ENCODE peak calls at places on chromosomes 3 and 15, in five cellular contexts. O is ovary, S is sigmoid colon, M is esophagus muscularis mucosa, G is IMR-90. B is an unnamed sample.

GRCh38 chr3:129312021-129312639 is 33.5 kb downstream of the HMCES start:
- DNase-seq in O (no peak), S (no peak), M (no peak), G (peak; percentile 55), B (no peak)

GRCh38 chr3:195247863-195248189 is 23.1 kb downstream of the XXYLT1 start:
- DNase-seq in O (peak; percentile 6), S (no peak), M (no peak), G (no peak), B (no peak)

GRCh38 chr15:71577071-71577470 is 233.3 kb upstream of the NR2E3 start:
- DNase-seq in O (no peak), S (no peak), M (no peak), G (peak; percentile 44), B (no peak)

GRCh38 chr3:32557640-32558352 is 12.9 kb downstream of the DYNC1LI1 start:
- DNase-seq in O (no peak), S (no peak), M (no peak), G (no peak), B (no peak)

GRCh38 chr3:177182352-177182751 is 14.9 kb downstream of the TBL1XR1 start:
- DNase-seq in O (no peak), S (no peak), M (peak; percentile 2), G (peak; percentile 51), B (no peak)

GRCh38 chr3:79846148-79846933 is 78.5 kb upstream of the ROBO1 start:
- DNase-seq in O (no peak), S (no peak), M (no peak), G (no peak), B (peak; percentile 1)

GRCh38 chr3:16064660-16065414 is 109.6 kb upstream of the GALNT15 start:
- DNase-seq in O (peak; percentile 72), S (peak; percentile 92), M (peak; percentile 95), G (peak; percentile 97), B (no peak)

GRCh38 chr3:185733980-185734724 is 90.7 kb downstream of the IGF2BP2 start:
- DNase-seq in O (no peak), S (no peak), M (no peak), G (peak; percentile 89), B (peak; percentile 49)

GRCh38 chr15:89714775-89715174 is 24.2 kb downstream of the WDR93 start:
- DNase-seq in O (no peak), S (no peak), M (no peak), G (no peak), B (no peak)

GRCh38 chr3:157999246-157999645 is 107.0 kb downstream of the SHOX2 start:
- DNase-seq in O (no peak), S (no peak), M (no peak), G (no peak), B (no peak)

GRCh38 chr15:45429974-45430792 is 51.8 kb upstream of the GATM start:
- DNase-seq in O (peak; percentile 59), S (peak; percentile 81), M (peak; percentile 92), G (peak; percentile 46), B (no peak)

GRCh38 chr3:105785790-105786189 is 83.0 kb downstream of the CBLB start:
- DNase-seq in O (no peak), S (no peak), M (no peak), G (no peak), B (no peak)

GRCh38 chr3:102165367-102165766 is 269.4 kb upstream of the ZPLD1 start:
- DNase-seq in O (no peak), S (no peak), M (no peak), G (peak; percentile 63), B (peak; percentile 10)

GRCh38 chr3:36362973-36363372 is 17.3 kb upstream of the STAC start:
- DNase-seq in O (no peak), S (no peak), M (no peak), G (peak; percentile 0), B (peak; percentile 35)

GRCh38 chr3:184378650-184379374 is 805 bp upstream of the THPO start:
- DNase-seq in O (no peak), S (peak; percentile 70), M (no peak), G (no peak), B (no peak)

GRCh38 chr3:16993227-16993626 is 108.5 kb downstream of the PLCL2 start:
- DNase-seq in O (no peak), S (no peak), M (no peak), G (peak; percentile 52), B (no peak)

GRCh38 chr3:142844339-142844977 is 44.4 kb downstream of the PCOLCE2 start:
- DNase-seq in O (no peak), S (no peak), M (no peak), G (peak; percentile 38), B (no peak)

GRCh38 chr3:190155752-190156151 is 35.1 kb upstream of the P3H2 start:
- DNase-seq in O (no peak), S (no peak), M (no peak), G (no peak), B (no peak)

GRCh38 chr3:10344147-10344943 is 23.4 kb upstream of the SEC13 start:
- DNase-seq in O (peak; percentile 42), S (no peak), M (no peak), G (peak; percentile 54), B (no peak)

GRCh38 chr3:72634128-72634527 is 214.1 kb downstream of the SHQ1 start:
- DNase-seq in O (no peak), S (no peak), M (no peak), G (no peak), B (no peak)

GRCh38 chr3:20563236-20563635 is 377.2 kb upstream of the SGO1 start:
- DNase-seq in O (no peak), S (no peak), M (no peak), G (no peak), B (no peak)

GRCh38 chr3:41102053-41102556 is 97.2 kb upstream of the CTNNB1 start:
- DNase-seq in O (no peak), S (no peak), M (no peak), G (no peak), B (no peak)

GRCh38 chr3:136624894-136625815 is 127.0 kb downstream of the STAG1 start:
- DNase-seq in O (no peak), S (no peak), M (no peak), G (no peak), B (no peak)

GRCh38 chr3:149299938-149300791 is 33.3 kb downstream of the TM4SF18 start:
- DNase-seq in O (no peak), S (no peak), M (peak; percentile 78), G (peak; percentile 97), B (peak; percentile 26)

GRCh38 chr3:178500631-178501030 is 35.6 kb upstream of the KCNMB2 start:
- DNase-seq in O (no peak), S (no peak), M (no peak), G (no peak), B (no peak)

GRCh38 chr15:68654786-68655560 is 76.2 kb downstream of the CORO2B start:
- DNase-seq in O (peak; percentile 10), S (peak; percentile 34), M (no peak), G (no peak), B (no peak)

GRCh38 chr15:68289621-68290352 is 12.2 kb downstream of the FEM1B start:
- DNase-seq in O (no peak), S (no peak), M (no peak), G (no peak), B (no peak)

GRCh38 chr15:79431636-79432344 is at the start of gene MINAR1:
- DNase-seq in O (peak; percentile 24), S (no peak), M (peak; percentile 55), G (peak; percentile 56), B (peak; percentile 23)

GRCh38 chr3:119579366-119580147 is at the start of gene ADPRH:
- DNase-seq in O (peak; percentile 82), S (peak; percentile 85), M (peak; percentile 93), G (peak; percentile 17), B (peak; percentile 24)
- TF ChIP-seq POLR2A in O (no peak), S (no peak), M (no peak), G (no peak), B (no peak)

DNA sequence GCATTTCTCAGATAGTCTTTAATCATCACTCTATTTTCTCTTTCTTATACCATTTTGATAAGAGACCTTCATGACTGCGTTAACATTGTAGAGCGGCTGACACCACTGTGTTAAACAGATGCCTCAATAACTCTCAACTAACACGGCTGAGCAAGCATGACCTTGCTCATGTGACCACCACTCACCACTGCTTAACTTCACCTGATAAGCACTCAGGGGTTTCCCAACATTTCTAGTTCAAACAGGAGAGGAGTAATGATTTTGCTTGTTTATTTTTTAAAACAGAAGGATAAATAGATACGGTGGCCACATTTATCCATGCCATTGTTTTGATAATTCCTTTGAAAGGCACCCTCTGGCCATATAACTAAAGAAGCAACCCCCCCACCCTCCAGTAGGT is 37.7 kb upstream of the TMEM45A start:
- DNase-seq in O (no peak), S (no peak), M (peak; percentile 45), G (no peak), B (no peak)
- TF ChIP-seq POLR2A in O (no peak), S (no peak), M (no peak), G (no peak), B (no peak)

GRCh38 chr3:146275476-146275875 is 24.6 kb upstream of the PLSCR4 start:
- DNase-seq in O (no peak), S (no peak), M (no peak), G (no peak), B (no peak)

GRCh38 chr3:146277953-146278631 is 27.2 kb upstream of the PLSCR4 start:
- DNase-seq in O (no peak), S (no peak), M (no peak), G (peak; percentile 94), B (no peak)

GRCh38 chr3:146271180-146271579 is 20.3 kb upstream of the PLSCR4 start:
- DNase-seq in O (no peak), S (no peak), M (no peak), G (no peak), B (no peak)

GRCh38 chr3:146273721-146274407 is 23.0 kb upstream of the PLSCR4 start:
- DNase-seq in O (no peak), S (no peak), M (no peak), G (no peak), B (no peak)

DNA sequence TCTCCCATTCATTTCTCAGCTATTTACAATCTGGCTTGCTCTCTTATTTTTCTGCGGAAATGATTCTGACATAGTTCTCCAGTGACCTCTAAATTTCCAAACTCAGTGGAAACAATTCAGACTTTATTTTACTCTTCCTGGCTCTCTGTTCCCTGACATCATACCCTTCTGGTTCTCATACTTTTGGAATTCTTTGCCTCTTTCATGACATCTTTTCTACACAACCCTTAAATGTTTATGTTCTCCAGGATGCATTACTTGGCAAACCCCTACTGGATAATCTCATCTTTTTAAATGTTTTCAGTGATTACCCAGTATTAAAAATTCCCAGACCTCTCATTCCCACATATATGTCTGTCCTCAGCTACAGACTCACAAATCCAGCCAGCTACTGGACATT is 23.9 kb upstream of the PLSCR4 start:
- DNase-seq in O (no peak), S (no peak), M (no peak), G (peak; percentile 98), B (no peak)
- TF ChIP-seq POLR2A in O (no peak), S (no peak), M (no peak), G (no peak), B (no peak)

DNA sequence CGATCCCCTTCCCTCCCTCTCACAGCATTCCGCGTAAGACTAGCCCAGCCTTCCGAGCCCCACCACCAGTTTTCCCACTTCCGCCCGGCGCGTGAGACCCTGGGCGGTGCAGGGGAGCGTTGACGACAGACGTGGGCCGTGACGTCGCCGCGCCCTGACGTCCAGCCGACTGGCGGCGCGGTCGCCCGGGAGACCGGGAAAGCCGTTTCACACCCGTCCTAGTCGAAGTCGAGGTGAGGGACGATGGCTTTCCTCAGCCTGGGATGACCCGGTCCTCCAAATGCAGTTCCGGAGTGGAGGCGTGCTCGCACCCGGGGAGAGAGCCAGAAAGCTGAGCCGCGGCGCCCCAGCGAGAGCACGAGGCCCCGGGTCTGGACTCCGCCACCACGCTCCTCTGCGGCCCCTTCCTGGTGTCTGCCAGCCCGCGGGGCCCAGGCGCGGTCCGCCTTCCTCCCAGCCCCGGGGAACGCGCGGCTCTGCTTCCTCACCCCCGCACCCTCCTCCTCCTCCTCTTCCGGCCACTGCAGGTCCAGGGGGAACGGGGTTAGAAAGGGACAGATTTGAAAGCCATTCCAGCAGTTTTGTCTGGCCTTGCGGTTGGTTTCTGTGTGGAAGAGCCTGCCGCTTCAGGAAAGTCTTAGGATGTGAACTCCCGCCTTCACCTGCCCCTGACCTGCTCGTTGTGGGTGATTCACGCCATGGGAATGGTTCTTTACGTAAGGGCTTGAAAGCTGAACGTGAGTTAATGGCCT is at the start of gene LEKR1:
- DNase-seq in O (peak; percentile 90), S (peak; percentile 92), M (no peak), G (peak; percentile 98), B (peak; percentile 81)
- TF ChIP-seq POLR2A in O (peak; percentile 76), S (peak; percentile 49), M (peak; percentile 28), G (peak; percentile 63), B (peak; percentile 71)

B was measured in H54.